ENCODE peak calls at places on chromosomes 5 and 9, in four cellular contexts. One of them, this sample, is unnamed.
A peak's percentile ranks its signal among the peaks of the same experiment; 100 is the strongest.

GRCh38 chr9:76027426-76027825 is 137.0 kb downstream of the PCSK5 start:
- DNase-seq in transverse colon: no peak
- DNase-seq in adrenal gland: no peak
- DNase-seq in tibial nerve: no peak
- DNase-seq in this sample: no peak

GRCh38 chr5:73751254-73751914 is 125.4 kb downstream of the ARHGEF28 start:
- DNase-seq in transverse colon: no peak
- DNase-seq in adrenal gland: no peak
- DNase-seq in tibial nerve: no peak
- DNase-seq in this sample: no peak

GRCh38 chr5:157303667-157304327 is 37.9 kb downstream of the CYFIP2 start:
- DNase-seq in transverse colon: no peak
- DNase-seq in adrenal gland: no peak
- DNase-seq in tibial nerve: no peak
- DNase-seq in this sample: no peak

GRCh38 chr5:14429102-14429501 is 152.5 kb upstream of the OTULINL start:
- DNase-seq in transverse colon: no peak
- DNase-seq in adrenal gland: no peak
- DNase-seq in tibial nerve: no peak
- DNase-seq in this sample: peak; percentile 41

GRCh38 chr9:15306068-15306756 is 804 bp downstream of the TTC39B start:
- DNase-seq in transverse colon: peak; percentile 78
- DNase-seq in adrenal gland: peak; percentile 71
- DNase-seq in tibial nerve: peak; percentile 46
- DNase-seq in this sample: peak; percentile 83

GRCh38 chr5:173634465-173634983 is 18.1 kb upstream of the BOD1 start:
- DNase-seq in transverse colon: no peak
- DNase-seq in adrenal gland: no peak
- DNase-seq in tibial nerve: no peak
- DNase-seq in this sample: no peak

GRCh38 chr5:7779019-7779662 is 71.8 kb downstream of the CFAP90 start:
- DNase-seq in transverse colon: no peak
- DNase-seq in adrenal gland: no peak
- DNase-seq in tibial nerve: no peak
- DNase-seq in this sample: no peak

GRCh38 chr5:370959-371810 is 49.7 kb downstream of the AHRR start:
- DNase-seq in transverse colon: peak; percentile 5
- DNase-seq in adrenal gland: peak; percentile 11
- DNase-seq in tibial nerve: peak; percentile 3
- DNase-seq in this sample: peak; percentile 22

GRCh38 chr5:88955403-88955802 is 72.4 kb upstream of the MEF2C start:
- DNase-seq in transverse colon: no peak
- DNase-seq in adrenal gland: no peak
- DNase-seq in tibial nerve: no peak
- DNase-seq in this sample: no peak

GRCh38 chr9:105219291-105219805 is 25.1 kb upstream of the SLC44A1 start:
- DNase-seq in transverse colon: no peak
- DNase-seq in adrenal gland: no peak
- DNase-seq in tibial nerve: no peak
- DNase-seq in this sample: no peak

GRCh38 chr9:5953743-5954707 is 61.4 kb downstream of the RANBP6 start:
- DNase-seq in transverse colon: no peak
- DNase-seq in adrenal gland: no peak
- DNase-seq in tibial nerve: no peak
- DNase-seq in this sample: no peak

GRCh38 chr5:91500758-91501157 is 117.6 kb upstream of the ARRDC3 start:
- DNase-seq in transverse colon: no peak
- DNase-seq in adrenal gland: no peak
- DNase-seq in tibial nerve: no peak
- DNase-seq in this sample: no peak

GRCh38 chr5:1285883-1286291 is 9.0 kb downstream of the TERT start:
- DNase-seq in transverse colon: no peak
- DNase-seq in adrenal gland: no peak
- DNase-seq in tibial nerve: no peak
- DNase-seq in this sample: no peak

GRCh38 chr9:91379461-91379860 is 17.7 kb upstream of the AUH start:
- DNase-seq in transverse colon: no peak
- DNase-seq in adrenal gland: no peak
- DNase-seq in tibial nerve: no peak
- DNase-seq in this sample: no peak

GRCh38 chr5:169577966-169578365 is 5.6 kb upstream of the SPDL1 start:
- DNase-seq in transverse colon: no peak
- DNase-seq in adrenal gland: no peak
- DNase-seq in tibial nerve: no peak
- DNase-seq in this sample: no peak

GRCh38 chr5:66323142-66323890 is 179.2 kb downstream of the SREK1 start:
- DNase-seq in transverse colon: no peak
- DNase-seq in adrenal gland: no peak
- DNase-seq in tibial nerve: no peak
- DNase-seq in this sample: no peak

GRCh38 chr9:21153688-21154608 is 12.3 kb upstream of the IFNW1 start:
- DNase-seq in transverse colon: no peak
- DNase-seq in adrenal gland: peak; percentile 18
- DNase-seq in tibial nerve: peak; percentile 22
- DNase-seq in this sample: no peak

GRCh38 chr9:72365525-72366256 is 683 bp upstream of the ZFAND5 start:
- DNase-seq in transverse colon: peak; percentile 87
- DNase-seq in adrenal gland: peak; percentile 95
- DNase-seq in tibial nerve: peak; percentile 91
- DNase-seq in this sample: peak; percentile 85

GRCh38 chr5:113319256-113320053 is 115.3 kb downstream of the TSSK1B start:
- DNase-seq in transverse colon: no peak
- DNase-seq in adrenal gland: no peak
- DNase-seq in tibial nerve: no peak
- DNase-seq in this sample: no peak

GRCh38 chr9:131530546-131530929 is 525 bp downstream of the UCK1 start:
- DNase-seq in transverse colon: peak; percentile 47
- DNase-seq in adrenal gland: peak; percentile 61
- DNase-seq in tibial nerve: peak; percentile 33
- DNase-seq in this sample: peak; percentile 34

GRCh38 chr5:78983601-78984000 is 1.5 kb downstream of the ARSB start:
- DNase-seq in transverse colon: no peak
- DNase-seq in adrenal gland: no peak
- DNase-seq in tibial nerve: no peak
- DNase-seq in this sample: no peak

GRCh38 chr5:7745882-7746735 is 104.8 kb downstream of the CFAP90 start:
- DNase-seq in transverse colon: peak; percentile 65
- DNase-seq in adrenal gland: peak; percentile 80
- DNase-seq in tibial nerve: peak; percentile 82
- DNase-seq in this sample: peak; percentile 76

GRCh38 chr5:2320611-2321010 is 430.9 kb downstream of the IRX2 start:
- DNase-seq in transverse colon: no peak
- DNase-seq in adrenal gland: no peak
- DNase-seq in tibial nerve: no peak
- DNase-seq in this sample: no peak

GRCh38 chr5:133249593-133249992 is 197.8 kb downstream of the HSPA4 start:
- DNase-seq in transverse colon: no peak
- DNase-seq in adrenal gland: no peak
- DNase-seq in tibial nerve: no peak
- DNase-seq in this sample: peak; percentile 68

GRCh38 chr9:7348692-7349091 is 450.9 kb downstream of the DMAC1 start:
- DNase-seq in transverse colon: no peak
- DNase-seq in adrenal gland: no peak
- DNase-seq in tibial nerve: no peak
- DNase-seq in this sample: no peak

GRCh38 chr5:177611446-177612214 is 11.7 kb downstream of the B4GALT7 start:
- DNase-seq in transverse colon: no peak
- DNase-seq in adrenal gland: no peak
- DNase-seq in tibial nerve: no peak
- DNase-seq in this sample: no peak

GRCh38 chr5:72848474-72849428 is 32.3 kb downstream of the TNPO1 start:
- DNase-seq in transverse colon: peak; percentile 57
- DNase-seq in adrenal gland: peak; percentile 62
- DNase-seq in tibial nerve: peak; percentile 32
- DNase-seq in this sample: peak; percentile 48

GRCh38 chr9:93137362-93137761 is 3.3 kb upstream of the NINJ1 start:
- DNase-seq in transverse colon: peak; percentile 46
- DNase-seq in adrenal gland: no peak
- DNase-seq in tibial nerve: no peak
- DNase-seq in this sample: no peak

GRCh38 chr9:93134740-93135444 is 841 bp upstream of the NINJ1 start:
- DNase-seq in transverse colon: no peak
- DNase-seq in adrenal gland: peak; percentile 19
- DNase-seq in tibial nerve: no peak
- DNase-seq in this sample: no peak

GRCh38 chr9:93134018-93134739 is at the start of gene NINJ1:
- DNase-seq in transverse colon: peak; percentile 79
- DNase-seq in adrenal gland: peak; percentile 78
- DNase-seq in tibial nerve: no peak
- DNase-seq in this sample: peak; percentile 79

GRCh38 chr9:93136693-93137092 is 2.6 kb upstream of the NINJ1 start:
- DNase-seq in transverse colon: no peak
- DNase-seq in adrenal gland: no peak
- DNase-seq in tibial nerve: no peak
- DNase-seq in this sample: no peak

GRCh38 chr9:93136011-93136440 is 2.0 kb upstream of the NINJ1 start:
- DNase-seq in transverse colon: no peak
- DNase-seq in adrenal gland: no peak
- DNase-seq in tibial nerve: no peak
- DNase-seq in this sample: no peak
- TF ChIP-seq POLR2A in transverse colon: no peak
- TF ChIP-seq POLR2A in adrenal gland: peak; percentile 53
- TF ChIP-seq POLR2A in tibial nerve: no peak
- TF ChIP-seq POLR2A in this sample: no peak

GRCh38 chr9:129826344-129826743 is 2.4 kb upstream of the TOR1A start:
- DNase-seq in transverse colon: no peak
- DNase-seq in adrenal gland: no peak
- DNase-seq in tibial nerve: no peak
- DNase-seq in this sample: no peak
- TF ChIP-seq POLR2A in transverse colon: no peak
- TF ChIP-seq POLR2A in adrenal gland: no peak
- TF ChIP-seq POLR2A in tibial nerve: no peak
- TF ChIP-seq POLR2A in this sample: no peak

GRCh38 chr5:148909766-148910165 is 83.4 kb downstream of the ADRB2 start:
- DNase-seq in transverse colon: peak; percentile 23
- DNase-seq in adrenal gland: no peak
- DNase-seq in tibial nerve: no peak
- DNase-seq in this sample: no peak

GRCh38 chr5:148909001-148909400 is 82.6 kb downstream of the ADRB2 start:
- DNase-seq in transverse colon: no peak
- DNase-seq in adrenal gland: no peak
- DNase-seq in tibial nerve: no peak
- DNase-seq in this sample: no peak

GRCh38 chr5:148911386-148911785 is 85.0 kb downstream of the ADRB2 start:
- DNase-seq in transverse colon: no peak
- DNase-seq in adrenal gland: no peak
- DNase-seq in tibial nerve: no peak
- DNase-seq in this sample: no peak

GRCh38 chr5:148910686-148911361 is 84.4 kb downstream of the ADRB2 start:
- DNase-seq in transverse colon: peak; percentile 54
- DNase-seq in adrenal gland: no peak
- DNase-seq in tibial nerve: peak; percentile 15
- DNase-seq in this sample: peak; percentile 79

DNA sequence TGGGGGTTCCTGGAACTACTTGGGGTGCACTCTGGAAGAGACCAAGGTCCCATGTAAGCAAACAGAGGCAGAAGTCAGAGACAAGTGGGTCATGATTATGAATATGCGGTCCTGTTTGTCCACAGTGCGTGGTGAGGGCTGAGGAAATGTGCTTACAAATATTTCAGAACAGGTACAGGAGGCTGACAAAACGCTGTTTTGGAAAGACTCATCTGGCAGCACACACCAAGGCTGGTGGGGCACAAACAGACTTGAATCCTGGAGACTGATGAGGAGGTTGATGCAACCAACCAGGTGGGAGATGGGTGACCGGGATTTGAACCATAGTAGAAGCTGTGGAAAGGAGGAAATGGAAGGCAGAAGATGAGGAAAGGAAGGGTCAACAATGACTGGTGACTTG is 83.8 kb downstream of the ADRB2 start:
- DNase-seq in transverse colon: no peak
- DNase-seq in adrenal gland: no peak
- DNase-seq in tibial nerve: no peak
- DNase-seq in this sample: no peak
- TF ChIP-seq POLR2A in transverse colon: no peak
- TF ChIP-seq POLR2A in adrenal gland: no peak
- TF ChIP-seq POLR2A in tibial nerve: no peak
- TF ChIP-seq POLR2A in this sample: no peak

GRCh38 chr9:124794902-124795491 is 18.1 kb downstream of the OLFML2A start:
- DNase-seq in transverse colon: no peak
- DNase-seq in adrenal gland: no peak
- DNase-seq in tibial nerve: no peak
- DNase-seq in this sample: peak; percentile 48

GRCh38 chr9:124797343-124798103 is 20.6 kb downstream of the OLFML2A start:
- DNase-seq in transverse colon: no peak
- DNase-seq in adrenal gland: peak; percentile 41
- DNase-seq in tibial nerve: no peak
- DNase-seq in this sample: peak; percentile 38

GRCh38 chr9:124799274-124800006 is 22.5 kb downstream of the OLFML2A start:
- DNase-seq in transverse colon: no peak
- DNase-seq in adrenal gland: no peak
- DNase-seq in tibial nerve: no peak
- DNase-seq in this sample: no peak

GRCh38 chr9:124792976-124793594 is 16.2 kb downstream of the OLFML2A start:
- DNase-seq in transverse colon: no peak
- DNase-seq in adrenal gland: peak; percentile 74
- DNase-seq in tibial nerve: no peak
- DNase-seq in this sample: no peak

DNA sequence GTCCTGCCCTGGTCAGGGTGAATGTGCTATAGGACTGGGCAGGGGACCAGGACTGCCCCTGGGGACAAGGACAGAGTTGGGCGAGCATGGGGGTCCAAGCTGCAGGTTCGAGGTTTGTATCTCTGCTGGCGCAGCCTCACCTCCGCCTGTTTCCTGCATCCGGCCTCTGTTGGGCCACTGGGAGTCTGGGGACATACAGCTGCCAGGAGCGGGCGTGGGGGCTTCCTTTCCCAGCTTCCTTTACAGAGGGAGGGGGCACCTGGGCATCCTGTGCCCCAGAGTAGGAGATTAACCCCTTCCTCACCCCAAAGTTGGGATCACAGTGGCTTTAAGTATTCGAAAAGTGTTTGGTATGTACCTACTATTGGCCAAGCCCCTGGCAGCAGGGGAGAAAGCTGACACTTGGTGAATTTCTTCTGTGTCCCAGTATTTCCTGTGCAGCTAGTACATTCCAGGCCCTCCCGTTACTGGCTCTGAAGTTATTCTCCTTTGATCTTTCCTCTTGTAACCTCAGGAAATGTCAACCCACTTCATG is 19.0 kb downstream of the OLFML2A start:
- DNase-seq in transverse colon: no peak
- DNase-seq in adrenal gland: peak; percentile 51
- DNase-seq in tibial nerve: no peak
- DNase-seq in this sample: no peak
- TF ChIP-seq POLR2A in transverse colon: no peak
- TF ChIP-seq POLR2A in adrenal gland: no peak
- TF ChIP-seq POLR2A in tibial nerve: no peak
- TF ChIP-seq POLR2A in this sample: no peak

GRCh38 chr5:143405063-143405746 is 1.7 kb upstream of the NR3C1 start:
- DNase-seq in transverse colon: peak; percentile 87
- DNase-seq in adrenal gland: peak; percentile 87
- DNase-seq in tibial nerve: peak; percentile 76
- DNase-seq in this sample: peak; percentile 84
- TF ChIP-seq POLR2A in transverse colon: peak; percentile 70
- TF ChIP-seq POLR2A in adrenal gland: peak; percentile 74
- TF ChIP-seq POLR2A in tibial nerve: peak; percentile 64
- TF ChIP-seq POLR2A in this sample: no peak

This sample was measured in stomach.